ENCODE peak calls at places on chromosomes 12 and 14, in five cellular contexts. W is psoas muscle, U is PC-3, Y is uterus, E is kidney. Q is an unnamed sample.

GRCh38 chr12:111673503-111673902 is 12.3 kb downstream of the BRAP start:
- DNase-seq in Y (no peak), U (peak; percentile 55), W (no peak), E (no peak), Q (no peak)

GRCh38 chr14:100533647-100534485 is 53.4 kb downstream of the BEGAIN start:
- DNase-seq in U (no peak), W (peak; percentile 48), Y (peak; percentile 41), E (peak; percentile 75), Q (peak; percentile 56)

GRCh38 chr14:66165337-66165736 is 320.8 kb upstream of the CCDC196 start:
- DNase-seq in E (no peak), W (no peak), Y (no peak), U (no peak), Q (no peak)

GRCh38 chr12:11716794-11717532 is 67.5 kb downstream of the ETV6 start:
- DNase-seq in U (no peak), Y (no peak), E (no peak), W (no peak), Q (no peak)

GRCh38 chr12:42704340-42704739 is 114.8 kb upstream of the PRICKLE1 start:
- DNase-seq in Y (no peak), W (no peak), E (no peak), U (no peak), Q (no peak)

GRCh38 chr12:6899837-6900519 is 4.6 kb upstream of the LRRC23 start:
- DNase-seq in E (peak; percentile 85), W (no peak), Y (peak; percentile 56), U (no peak), Q (peak; percentile 81)

GRCh38 chr14:32345311-32345771 is 16.2 kb downstream of the AKAP6 start:
- DNase-seq in E (no peak), U (peak; percentile 2), W (no peak), Y (no peak), Q (no peak)

GRCh38 chr12:94762259-94762942 is 112.0 kb upstream of the TMCC3 start:
- DNase-seq in W (no peak), Y (no peak), U (peak; percentile 66), E (no peak), Q (no peak)

GRCh38 chr12:3333991-3334391 is 157.0 kb upstream of the PRMT8 start:
- DNase-seq in Y (no peak), U (no peak), W (no peak), E (no peak), Q (no peak)

GRCh38 chr12:114920828-114921579 is 237.0 kb upstream of the TBX3 start:
- DNase-seq in W (no peak), E (no peak), U (peak; percentile 77), Y (no peak), Q (no peak)

GRCh38 chr12:75443709-75444108 is 36.8 kb upstream of the GLIPR1 start:
- DNase-seq in Y (no peak), W (no peak), E (no peak), U (peak; percentile 36), Q (no peak)

GRCh38 chr12:95227818-95228356 is 10.3 kb downstream of the VEZT start:
- DNase-seq in Y (no peak), E (no peak), W (no peak), U (no peak), Q (no peak)

GRCh38 chr12:905273-906076 is 44.0 kb downstream of the RAD52 start:
- DNase-seq in Y (no peak), E (no peak), U (no peak), W (no peak), Q (no peak)

GRCh38 chr12:99444859-99445316 is 202.7 kb upstream of the GARIN6 start:
- DNase-seq in W (no peak), U (peak; percentile 78), E (no peak), Y (no peak), Q (no peak)

GRCh38 chr12:71282020-71282419 is 124.2 kb upstream of the TSPAN8 start:
- DNase-seq in U (peak; percentile 15), W (no peak), E (no peak), Y (no peak), Q (no peak)

GRCh38 chr12:94169966-94170689 is 21.8 kb downstream of the PLXNC1 start:
- DNase-seq in E (no peak), W (no peak), U (peak; percentile 8), Y (no peak), Q (no peak)

GRCh38 chr12:57069522-57069921 is 9.1 kb downstream of the NEMP1 start:
- DNase-seq in E (no peak), Y (peak; percentile 83), W (no peak), U (peak; percentile 80), Q (peak; percentile 87)

GRCh38 chr12:50621435-50622304 is 116.9 kb downstream of the DIP2B start:
- DNase-seq in Y (no peak), U (no peak), W (no peak), E (no peak), Q (no peak)

GRCh38 chr12:50625029-50625875 is 120.5 kb downstream of the DIP2B start:
- DNase-seq in E (no peak), W (no peak), U (no peak), Y (no peak), Q (no peak)

GRCh38 chr12:50620975-50621360 is 116.2 kb downstream of the DIP2B start:
- DNase-seq in Y (no peak), U (no peak), W (no peak), E (no peak), Q (no peak)

GRCh38 chr12:50627491-50627890 is 122.7 kb downstream of the DIP2B start:
- DNase-seq in U (peak; percentile 25), W (no peak), Y (no peak), E (no peak), Q (no peak)

GRCh38 chr12:50626026-50626425 is 121.2 kb downstream of the DIP2B start:
- DNase-seq in Y (no peak), U (no peak), E (no peak), W (no peak), Q (no peak)
- H3K27ac ChIP-seq in Y (no peak overlapping the region), U (no peak overlapping the region), E (no peak overlapping the region), W (no peak overlapping the region), Q (no peak overlapping the region)

DNA sequence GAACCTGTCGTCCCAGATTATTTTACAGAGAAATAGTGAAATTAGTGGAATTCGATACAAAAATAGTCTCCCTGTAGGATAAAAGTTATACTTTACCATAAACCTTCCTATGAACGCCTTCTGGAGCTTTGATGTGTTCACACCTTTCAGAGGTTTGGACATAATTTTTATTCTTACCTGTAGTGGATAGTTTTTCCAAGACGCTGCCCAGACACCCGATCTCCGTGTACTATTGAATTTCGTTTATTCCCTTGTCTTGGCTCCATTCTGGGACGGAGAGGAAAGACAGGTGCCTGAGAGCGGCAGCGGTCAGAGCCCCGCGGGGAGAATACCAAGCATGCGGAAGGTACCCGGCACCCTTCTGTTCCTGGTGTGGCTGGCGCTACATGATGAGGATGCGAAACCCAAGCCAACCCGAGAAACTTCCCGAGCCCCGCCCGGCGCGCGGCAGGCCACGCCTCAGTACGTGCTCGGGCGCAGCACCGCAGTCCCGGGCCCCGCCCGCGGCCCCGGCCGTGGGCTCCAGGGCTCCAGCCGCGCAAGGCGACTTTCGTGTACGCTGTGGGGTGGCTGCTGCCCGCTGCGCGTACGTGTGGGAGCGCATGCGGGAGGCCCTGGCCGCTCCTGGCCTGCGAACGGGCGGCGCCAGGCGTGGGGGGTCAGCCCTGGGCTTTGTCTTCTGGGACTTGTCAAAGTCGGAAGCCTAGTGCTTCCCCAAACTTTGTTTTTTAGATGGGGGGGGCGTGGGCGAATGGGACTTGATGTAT is 11.3 kb upstream of the SNAPC1 start:
- DNase-seq in Y (peak; percentile 73), E (peak; percentile 95), U (peak; percentile 99), W (peak; percentile 94), Q (peak; percentile 92)
- H3K27ac ChIP-seq in Y (peak overlapping the region; percentile 85), E (peak overlapping the region; percentile 80), U (peak overlapping the region; percentile 55), W (peak overlapping the region; percentile 92), Q (peak overlapping the region; percentile 84)

DNA sequence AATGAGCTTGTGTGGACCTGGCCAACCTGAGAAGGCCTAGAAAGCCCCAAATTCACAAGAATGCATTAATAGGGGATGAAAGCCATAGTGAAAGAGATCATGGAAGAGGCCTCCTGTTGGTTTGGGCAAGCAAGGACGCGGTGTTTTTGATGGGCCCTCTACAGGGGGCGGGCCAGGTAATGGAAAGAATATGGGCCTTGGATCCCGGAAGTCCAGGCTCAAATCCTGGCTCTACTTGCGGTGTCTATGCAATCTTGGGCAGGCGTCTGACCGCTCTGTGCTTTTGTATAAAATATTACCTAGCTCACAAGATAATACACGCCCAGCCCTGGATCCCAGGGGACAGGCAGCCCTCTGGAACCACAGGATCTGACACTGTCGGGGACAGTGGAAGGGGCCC is 41.1 kb upstream of the CLMN start:
- DNase-seq in W (no peak), U (no peak), E (no peak), Y (no peak), Q (no peak)
- H3K27ac ChIP-seq in W (no peak overlapping the region), U (no peak overlapping the region), E (peak overlapping the region; percentile 13), Y (no peak overlapping the region), Q (no peak overlapping the region)

GRCh38 chr14:68508581-68508980 is 284.3 kb downstream of the ZFP36L1 start:
- DNase-seq in E (no peak), Y (peak; percentile 27), W (no peak), U (no peak), Q (no peak)
- H3K27ac ChIP-seq in E (no peak overlapping the region), Y (peak overlapping the region; percentile 92), W (no peak overlapping the region), U (no peak overlapping the region), Q (no peak overlapping the region)

DNA sequence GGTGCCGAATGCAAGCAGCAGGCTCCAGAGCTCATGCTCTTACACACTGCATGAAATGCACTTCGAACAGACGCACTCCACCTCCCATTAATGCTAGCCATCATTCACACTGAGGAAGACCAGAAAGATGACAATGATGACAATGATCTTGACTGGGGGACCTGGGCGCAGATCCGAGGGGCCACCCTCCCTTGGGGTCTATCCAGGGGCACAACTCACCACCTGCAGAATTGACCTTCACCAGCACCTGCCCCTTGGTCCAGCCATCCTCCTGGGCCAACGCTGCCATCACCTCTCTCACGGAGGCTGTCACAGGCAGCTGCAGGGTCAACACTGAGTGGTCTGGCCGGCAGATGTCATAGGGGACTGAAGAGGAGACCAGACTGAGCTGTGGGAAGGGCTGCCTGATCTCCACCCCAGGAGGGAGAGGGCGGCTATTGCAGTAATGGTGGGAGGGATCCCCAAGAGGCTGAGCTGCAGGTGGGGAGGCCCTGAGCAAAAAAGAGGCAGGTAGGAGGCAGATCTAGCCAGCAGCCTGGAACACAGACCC is 15.3 kb downstream of the RAPGEF3 start:
- DNase-seq in E (peak; percentile 61), U (no peak), W (no peak), Y (no peak), Q (no peak)
- H3K27ac ChIP-seq in E (no peak overlapping the region), U (no peak overlapping the region), W (no peak overlapping the region), Y (no peak overlapping the region), Q (no peak overlapping the region)

DNA sequence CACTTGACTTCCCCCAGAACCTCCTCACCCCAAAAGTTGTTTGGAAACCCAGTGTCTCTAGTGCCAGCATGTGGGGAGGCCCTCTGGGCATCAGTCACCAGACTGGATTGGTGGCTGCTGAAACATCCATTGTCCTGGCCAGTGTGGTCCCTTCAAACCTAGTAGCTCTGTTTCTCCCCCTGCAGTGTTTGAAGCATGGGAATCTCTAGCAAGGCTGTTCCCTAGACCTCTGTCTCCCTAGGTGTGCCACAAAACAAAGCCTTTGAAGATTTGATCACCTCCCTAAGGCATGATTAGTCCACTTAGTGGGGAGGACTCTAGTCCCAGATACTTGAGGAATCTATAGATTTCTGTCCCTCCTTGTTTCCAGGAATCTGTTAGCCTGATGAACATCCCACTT is 60.3 kb downstream of the ARF6 start:
- DNase-seq in U (no peak), W (no peak), E (no peak), Y (no peak), Q (no peak)
- H3K27ac ChIP-seq in U (peak overlapping the region; percentile 94), W (no peak overlapping the region), E (peak overlapping the region; percentile 41), Y (no peak overlapping the region), Q (no peak overlapping the region)